ENCODE peak calls at places on chromosome 17, in four cellular contexts. A, F, D and O are unnamed samples.

GRCh38 chr17:15039366-15039765 is 225.8 kb downstream of the PMP22 start:
- DNase-seq in F (no peak), D (no peak), A (no peak), O (no peak)

GRCh38 chr17:2302740-2303277 is 776 bp downstream of the SMG6 start:
- DNase-seq in F (no peak), A (peak), D (no peak), O (no peak)

GRCh38 chr17:74212262-74212912 is 984 bp upstream of the TTYH2 start:
- DNase-seq in F (peak), D (no peak), A (no peak), O (no peak)

GRCh38 chr17:40069751-40070643 is 7.2 kb downstream of the THRA start:
- DNase-seq in A (peak), F (peak), D (no peak), O (peak)

GRCh38 chr17:78315355-78316114 is 44.3 kb downstream of the SOCS3 start:
- DNase-seq in D (peak), F (peak), A (peak), O (no peak)

GRCh38 chr17:65078441-65079160 is 22.1 kb upstream of the GNA13 start:
- DNase-seq in F (no peak), A (no peak), D (peak), O (no peak)

GRCh38 chr17:43428524-43428923 is 29.7 kb downstream of the ARL4D start:
- DNase-seq in D (no peak), F (no peak), A (no peak), O (no peak)

GRCh38 chr17:41678907-41679739 is 9.6 kb upstream of the EIF1 start:
- DNase-seq in A (no peak), D (no peak), F (no peak), O (peak)

GRCh38 chr17:38705803-38706624 is 941 bp downstream of the MLLT6 start:
- DNase-seq in A (peak), D (no peak), F (peak), O (peak)

GRCh38 chr17:38562215-38562569 is 43.6 kb downstream of the SRCIN1 start:
- DNase-seq in F (no peak), A (no peak), D (no peak), O (no peak)

GRCh38 chr17:81685108-81685507 is 1.3 kb downstream of the HGS start:
- DNase-seq in D (no peak), F (peak), A (no peak), O (peak)

GRCh38 chr17:1762233-1762905 is 509 bp downstream of the SERPINF1 start:
- DNase-seq in D (no peak), A (peak), F (no peak), O (no peak)

GRCh38 chr17:76153202-76153601 is 12.2 kb upstream of the FOXJ1 start:
- DNase-seq in D (no peak), F (no peak), A (peak), O (no peak)

GRCh38 chr17:9116311-9116820 is 95.1 kb downstream of the NTN1 start:
- DNase-seq in F (no peak), D (no peak), A (no peak), O (no peak)

GRCh38 chr17:38572665-38573365 is 32.9 kb downstream of the SRCIN1 start:
- DNase-seq in D (no peak), F (peak), A (peak), O (no peak)

GRCh38 chr17:27457731-27458523 is 1.7 kb downstream of the KSR1 start:
- DNase-seq in F (peak), A (peak), D (peak), O (no peak)

GRCh38 chr17:42484304-42484703 is 25.6 kb downstream of the ATP6V0A1 start:
- DNase-seq in A (no peak), D (no peak), F (no peak), O (no peak)

GRCh38 chr17:82859431-82860403 is 19.9 kb upstream of the ZNF750 start:
- DNase-seq in F (peak), A (peak), D (peak), O (peak)

GRCh38 chr17:57927048-57927723 is 28.0 kb downstream of the CUEDC1 start:
- DNase-seq in F (no peak), D (no peak), A (peak), O (no peak)